ENCODE peak calls at places on chromosome 13, in eight cellular contexts. C, U, O, A, E, S, N and Q are unnamed samples.

GRCh38 chr13:77737583-77738200 is 40.2 kb downstream of the SLAIN1 start:
- DNase-seq in C (no peak), U (no peak), O (no peak), A (no peak), E (no peak), S (no peak), N (peak; percentile 6), Q (no peak)

GRCh38 chr13:51222510-51223283 is 499 bp downstream of the FAM124A start:
- DNase-seq in C (no peak), U (peak; percentile 49), O (no peak), A (no peak), E (peak; percentile 10), S (no peak), N (peak; percentile 18), Q (no peak)

GRCh38 chr13:92103673-92104296 is 705.4 kb downstream of the GPC5 start:
- DNase-seq in C (no peak), U (no peak), O (no peak), A (no peak), E (no peak), S (no peak), N (peak; percentile 13), Q (peak; percentile 33)

GRCh38 chr13:67383358-67383757 is 153.2 kb upstream of the PCDH9 start:
- DNase-seq in C (no peak), U (no peak), O (no peak), A (no peak), E (no peak), S (no peak), N (peak; percentile 18), Q (peak; percentile 59)

GRCh38 chr13:79226250-79226649 is 179.8 kb downstream of the RBM26 start:
- DNase-seq in C (no peak), U (no peak), O (no peak), A (no peak), E (no peak), S (no peak), N (no peak), Q (no peak)

GRCh38 chr13:110535526-110535925 is 26.0 kb downstream of the RAB20 start:
- DNase-seq in C (no peak), U (no peak), O (no peak), A (no peak), E (no peak), S (no peak), N (no peak), Q (no peak)

GRCh38 chr13:113155201-113155600 is 3.2 kb upstream of the PROZ start:
- DNase-seq in C (no peak), U (no peak), O (no peak), A (no peak), E (no peak), S (no peak), N (no peak), Q (no peak)

GRCh38 chr13:36294061-36294460 is 3.6 kb downstream of the CCDC169 start:
- DNase-seq in C (no peak), U (no peak), O (no peak), A (no peak), E (no peak), S (no peak), N (no peak), Q (no peak)

GRCh38 chr13:85828094-85828684 is 29.0 kb upstream of the SLITRK6 start:
- DNase-seq in C (no peak), U (no peak), O (peak; percentile 25), A (no peak), E (no peak), S (no peak), N (peak; percentile 30), Q (peak; percentile 44)

GRCh38 chr13:113586661-113587479 is 2.3 kb downstream of the TFDP1 start:
- DNase-seq in C (no peak), U (no peak), O (no peak), A (no peak), E (no peak), S (no peak), N (no peak), Q (no peak)

GRCh38 chr13:70249332-70250064 is 141.2 kb upstream of the KLHL1 start:
- DNase-seq in C (no peak), U (no peak), O (peak; percentile 85), A (peak; percentile 61), E (no peak), S (no peak), N (peak; percentile 57), Q (peak; percentile 50)

GRCh38 chr13:94198666-94199065 is 280.8 kb downstream of the DCT start:
- DNase-seq in C (no peak), U (no peak), O (peak; percentile 72), A (no peak), E (no peak), S (no peak), N (no peak), Q (peak; percentile 31)

GRCh38 chr13:43763143-43763759 is 23.5 kb downstream of the ENOX1 start:
- DNase-seq in C (no peak), U (no peak), O (no peak), A (no peak), E (no peak), S (no peak), N (no peak), Q (no peak)

GRCh38 chr13:89900104-89900760 is 1447.3 kb upstream of the MIR17HG start:
- DNase-seq in C (no peak), U (no peak), O (no peak), A (no peak), E (no peak), S (no peak), N (no peak), Q (no peak)

GRCh38 chr13:51058461-51059167 is 52.5 kb downstream of the C13orf42 start:
- DNase-seq in C (no peak), U (no peak), O (peak; percentile 30), A (no peak), E (no peak), S (no peak), N (no peak), Q (no peak)

GRCh38 chr13:49183672-49184315 is 36.3 kb upstream of the MLNR start:
- DNase-seq in C (no peak), U (no peak), O (no peak), A (peak; percentile 34), E (no peak), S (no peak), N (no peak), Q (peak; percentile 16)

GRCh38 chr13:97141564-97142005 is 80.5 kb upstream of the MBNL2 start:
- DNase-seq in C (peak; percentile 67), U (peak; percentile 59), O (peak; percentile 87), A (peak; percentile 95), E (peak; percentile 21), S (peak; percentile 76), N (peak; percentile 90), Q (peak; percentile 87)
- H3K4me3 ChIP-seq in C (no peak overlapping the region), U (no peak overlapping the region), O (no peak overlapping the region), A (peak overlapping the region; percentile 62), E (peak overlapping the region; percentile 14), S (no peak overlapping the region), N (no peak overlapping the region), Q (peak overlapping the region; percentile 47)

GRCh38 chr13:19985219-19985556 is 26.7 kb downstream of the ZMYM2 start:
- DNase-seq in C (no peak), U (no peak), O (no peak), A (no peak), E (no peak), S (no peak), N (no peak), Q (no peak)

GRCh38 chr13:19978830-19979437 is 20.4 kb downstream of the ZMYM2 start:
- DNase-seq in C (no peak), U (no peak), O (no peak), A (no peak), E (no peak), S (no peak), N (no peak), Q (no peak)

GRCh38 chr13:19981685-19982238 is 23.2 kb downstream of the ZMYM2 start:
- DNase-seq in C (no peak), U (no peak), O (no peak), A (no peak), E (no peak), S (no peak), N (no peak), Q (no peak)

GRCh38 chr13:19982447-19983043 is 24.0 kb downstream of the ZMYM2 start:
- DNase-seq in C (no peak), U (no peak), O (no peak), A (no peak), E (no peak), S (no peak), N (no peak), Q (no peak)

GRCh38 chr13:19984430-19985218 is 26.1 kb downstream of the ZMYM2 start:
- DNase-seq in C (no peak), U (no peak), O (peak; percentile 59), A (no peak), E (no peak), S (no peak), N (peak; percentile 41), Q (peak; percentile 71)
- TF ChIP-seq CTCF in C (no peak), U (peak; percentile 61), O (peak; percentile 68), A (peak; percentile 75), E (peak; percentile 48), S (peak; percentile 35), N (peak; percentile 59), Q (peak; percentile 72)

GRCh38 chr13:106349080-106349841 is 186.2 kb downstream of the EFNB2 start:
- DNase-seq in C (no peak), U (peak; percentile 33), O (peak; percentile 77), A (peak; percentile 91), E (no peak), S (peak; percentile 58), N (peak; percentile 61), Q (no peak)
- H3K4me3 ChIP-seq in C (no peak overlapping the region), U (peak overlapping the region; percentile 75), O (peak overlapping the region; percentile 29), A (peak overlapping the region; percentile 52), E (peak overlapping the region; percentile 32), S (peak overlapping the region; percentile 28), N (no peak overlapping the region), Q (peak overlapping the region; percentile 40)

GRCh38 chr13:52664269-52664668 is 11.6 kb downstream of the SUGT1 start:
- DNase-seq in C (no peak), U (no peak), O (no peak), A (no peak), E (no peak), S (no peak), N (no peak), Q (no peak)

GRCh38 chr13:52670726-52671125 is 18.1 kb downstream of the SUGT1 start:
- DNase-seq in C (no peak), U (no peak), O (no peak), A (no peak), E (no peak), S (no peak), N (no peak), Q (no peak)

GRCh38 chr13:52659340-52659739 is 6.7 kb downstream of the SUGT1 start:
- DNase-seq in C (no peak), U (no peak), O (no peak), A (no peak), E (no peak), S (no peak), N (no peak), Q (no peak)

GRCh38 chr13:52669677-52670076 is 17.0 kb downstream of the SUGT1 start:
- DNase-seq in C (no peak), U (no peak), O (no peak), A (no peak), E (no peak), S (no peak), N (no peak), Q (no peak)

GRCh38 chr13:52665325-52665724 is 12.7 kb downstream of the SUGT1 start:
- DNase-seq in C (no peak), U (peak; percentile 27), O (peak; percentile 28), A (peak; percentile 69), E (no peak), S (no peak), N (peak; percentile 23), Q (peak; percentile 57)
- TF ChIP-seq CTCF in C (no peak), U (peak; percentile 61), O (peak; percentile 46), A (peak; percentile 68), E (peak; percentile 29), S (no peak), N (peak; percentile 47), Q (peak; percentile 65)